ENCODE peak calls at places on chromosomes 2 and 18, in eight cellular contexts. One of them, this sample, is unnamed. For H3K4me1, the result is how much of the 10 kb centered on the place peaks cover.

GRCh38 chr18:42028232-42028832 is 73.3 kb downstream of the PIK3C3 start:
- DNase-seq in right cardiac atrium: no peak
- DNase-seq in adipocyte: peak
- DNase-seq in suprapubic skin: no peak
- DNase-seq in adrenal gland: no peak
- DNase-seq in CD4-positive, CD25-positive, alpha-beta regulatory T cell: peak
- DNase-seq in cardiac muscle cell: peak
- DNase-seq in fibroblast of lung: peak
- DNase-seq in this sample: peak

GRCh38 chr18:23194969-23195957 is 60.0 kb downstream of the CABLES1 start:
- DNase-seq in CD4-positive, CD25-positive, alpha-beta regulatory T cell: no peak
- DNase-seq in adrenal gland: no peak
- DNase-seq in cardiac muscle cell: no peak
- DNase-seq in right cardiac atrium: no peak
- DNase-seq in suprapubic skin: no peak
- DNase-seq in fibroblast of lung: peak
- DNase-seq in adipocyte: no peak
- DNase-seq in this sample: no peak

GRCh38 chr2:159891917-159892691 is 94.1 kb upstream of the CD302 start:
- DNase-seq in adrenal gland: no peak
- DNase-seq in CD4-positive, CD25-positive, alpha-beta regulatory T cell: no peak
- DNase-seq in suprapubic skin: no peak
- DNase-seq in fibroblast of lung: peak
- DNase-seq in right cardiac atrium: no peak
- DNase-seq in cardiac muscle cell: no peak
- DNase-seq in adipocyte: peak
- DNase-seq in this sample: no peak

GRCh38 chr2:221501210-221501882 is 70.8 kb downstream of the EPHA4 start:
- DNase-seq in adrenal gland: no peak
- DNase-seq in suprapubic skin: no peak
- DNase-seq in right cardiac atrium: no peak
- DNase-seq in cardiac muscle cell: peak
- DNase-seq in adipocyte: peak
- DNase-seq in CD4-positive, CD25-positive, alpha-beta regulatory T cell: no peak
- DNase-seq in fibroblast of lung: peak
- DNase-seq in this sample: no peak

GRCh38 chr2:240814946-240815760 is 4.9 kb downstream of the KIF1A start:
- DNase-seq in right cardiac atrium: no peak
- DNase-seq in CD4-positive, CD25-positive, alpha-beta regulatory T cell: no peak
- DNase-seq in suprapubic skin: peak
- DNase-seq in adipocyte: no peak
- DNase-seq in adrenal gland: no peak
- DNase-seq in cardiac muscle cell: no peak
- DNase-seq in fibroblast of lung: no peak
- DNase-seq in this sample: no peak

GRCh38 chr2:190763901-190764514 is 115.1 kb downstream of the NAB1 start:
- DNase-seq in suprapubic skin: no peak
- DNase-seq in adrenal gland: no peak
- DNase-seq in right cardiac atrium: no peak
- DNase-seq in fibroblast of lung: no peak
- DNase-seq in CD4-positive, CD25-positive, alpha-beta regulatory T cell: no peak
- DNase-seq in adipocyte: no peak
- DNase-seq in cardiac muscle cell: no peak
- DNase-seq in this sample: no peak

GRCh38 chr2:28664120-28664842 is 87.3 kb upstream of the PPP1CB start:
- DNase-seq in suprapubic skin: no peak
- DNase-seq in adrenal gland: peak
- DNase-seq in adipocyte: peak
- DNase-seq in right cardiac atrium: peak
- DNase-seq in cardiac muscle cell: peak
- DNase-seq in fibroblast of lung: peak
- DNase-seq in CD4-positive, CD25-positive, alpha-beta regulatory T cell: no peak
- DNase-seq in this sample: peak

GRCh38 chr2:188788621-188789020 is 185.6 kb upstream of the COL3A1 start:
- DNase-seq in suprapubic skin: no peak
- DNase-seq in fibroblast of lung: peak
- DNase-seq in adipocyte: peak
- DNase-seq in CD4-positive, CD25-positive, alpha-beta regulatory T cell: no peak
- DNase-seq in right cardiac atrium: peak
- DNase-seq in adrenal gland: peak
- DNase-seq in cardiac muscle cell: no peak
- DNase-seq in this sample: no peak

GRCh38 chr2:157441072-157441454 is 2.8 kb downstream of the CYTIP start:
- DNase-seq in adipocyte: no peak
- DNase-seq in suprapubic skin: no peak
- DNase-seq in fibroblast of lung: peak
- DNase-seq in cardiac muscle cell: no peak
- DNase-seq in adrenal gland: no peak
- DNase-seq in right cardiac atrium: no peak
- DNase-seq in CD4-positive, CD25-positive, alpha-beta regulatory T cell: peak
- DNase-seq in this sample: no peak

GRCh38 chr2:69483024-69483423 is 45.8 kb upstream of the NFU1 start:
- DNase-seq in adrenal gland: no peak
- DNase-seq in right cardiac atrium: no peak
- DNase-seq in suprapubic skin: no peak
- DNase-seq in cardiac muscle cell: no peak
- DNase-seq in fibroblast of lung: no peak
- DNase-seq in CD4-positive, CD25-positive, alpha-beta regulatory T cell: no peak
- DNase-seq in adipocyte: no peak
- DNase-seq in this sample: no peak

GRCh38 chr2:13819896-13820295 is 812.6 kb upstream of the LRATD1 start:
- DNase-seq in CD4-positive, CD25-positive, alpha-beta regulatory T cell: no peak
- DNase-seq in fibroblast of lung: peak
- DNase-seq in adipocyte: peak
- DNase-seq in suprapubic skin: no peak
- DNase-seq in adrenal gland: no peak
- DNase-seq in cardiac muscle cell: no peak
- DNase-seq in right cardiac atrium: no peak
- DNase-seq in this sample: no peak

GRCh38 chr2:69298862-69299261 is 88.2 kb downstream of the GFPT1 start:
- DNase-seq in CD4-positive, CD25-positive, alpha-beta regulatory T cell: no peak
- DNase-seq in adipocyte: peak
- DNase-seq in cardiac muscle cell: no peak
- DNase-seq in right cardiac atrium: no peak
- DNase-seq in suprapubic skin: no peak
- DNase-seq in adrenal gland: no peak
- DNase-seq in fibroblast of lung: peak
- DNase-seq in this sample: peak

GRCh38 chr2:9739508-9739907 is 103.8 kb upstream of the TAF1B start:
- DNase-seq in CD4-positive, CD25-positive, alpha-beta regulatory T cell: no peak
- DNase-seq in adrenal gland: peak
- DNase-seq in fibroblast of lung: no peak
- DNase-seq in cardiac muscle cell: no peak
- DNase-seq in suprapubic skin: no peak
- DNase-seq in right cardiac atrium: peak
- DNase-seq in adipocyte: no peak
- DNase-seq in this sample: peak

GRCh38 chr2:95060446-95061118 is 35.1 kb downstream of the MAL start:
- DNase-seq in adipocyte: no peak
- DNase-seq in fibroblast of lung: no peak
- DNase-seq in cardiac muscle cell: no peak
- DNase-seq in suprapubic skin: peak
- DNase-seq in adrenal gland: no peak
- DNase-seq in CD4-positive, CD25-positive, alpha-beta regulatory T cell: no peak
- DNase-seq in right cardiac atrium: no peak
- DNase-seq in this sample: no peak

GRCh38 chr2:221377597-221377996 is 194.5 kb downstream of the EPHA4 start:
- DNase-seq in suprapubic skin: no peak
- DNase-seq in cardiac muscle cell: no peak
- DNase-seq in adrenal gland: no peak
- DNase-seq in CD4-positive, CD25-positive, alpha-beta regulatory T cell: no peak
- DNase-seq in right cardiac atrium: no peak
- DNase-seq in adipocyte: no peak
- DNase-seq in fibroblast of lung: no peak
- DNase-seq in this sample: no peak

GRCh38 chr18:56043691-56044090 is 455.7 kb upstream of the TCF4 start:
- DNase-seq in adrenal gland: no peak
- DNase-seq in CD4-positive, CD25-positive, alpha-beta regulatory T cell: no peak
- DNase-seq in cardiac muscle cell: no peak
- DNase-seq in right cardiac atrium: peak
- DNase-seq in adipocyte: no peak
- DNase-seq in fibroblast of lung: no peak
- DNase-seq in suprapubic skin: no peak
- DNase-seq in this sample: no peak

GRCh38 chr2:120653026-120653425 is 82.6 kb upstream of the GLI2 start:
- DNase-seq in cardiac muscle cell: no peak
- DNase-seq in adipocyte: peak
- DNase-seq in suprapubic skin: no peak
- DNase-seq in right cardiac atrium: no peak
- DNase-seq in CD4-positive, CD25-positive, alpha-beta regulatory T cell: no peak
- DNase-seq in fibroblast of lung: no peak
- DNase-seq in adrenal gland: no peak
- DNase-seq in this sample: no peak

GRCh38 chr18:59685501-59685900 is 11.7 kb downstream of the CCBE1 start:
- DNase-seq in CD4-positive, CD25-positive, alpha-beta regulatory T cell: no peak
- DNase-seq in adrenal gland: peak
- DNase-seq in cardiac muscle cell: no peak
- DNase-seq in adipocyte: no peak
- DNase-seq in right cardiac atrium: no peak
- DNase-seq in suprapubic skin: no peak
- DNase-seq in fibroblast of lung: no peak
- DNase-seq in this sample: no peak
- H3K4me1 ChIP-seq in CD4-positive, CD25-positive, alpha-beta regulatory T cell: under half
- H3K4me1 ChIP-seq in adrenal gland: under half
- H3K4me1 ChIP-seq in cardiac muscle cell: under half
- H3K4me1 ChIP-seq in adipocyte: under half
- H3K4me1 ChIP-seq in right cardiac atrium: under half
- H3K4me1 ChIP-seq in suprapubic skin: under half
- H3K4me1 ChIP-seq in fibroblast of lung: under half
- H3K4me1 ChIP-seq in this sample: under half

GRCh38 chr2:43142921-43143438 is 83.4 kb downstream of the ZFP36L2 start:
- DNase-seq in adrenal gland: no peak
- DNase-seq in fibroblast of lung: no peak
- DNase-seq in suprapubic skin: no peak
- DNase-seq in right cardiac atrium: peak
- DNase-seq in cardiac muscle cell: no peak
- DNase-seq in adipocyte: no peak
- DNase-seq in CD4-positive, CD25-positive, alpha-beta regulatory T cell: no peak
- DNase-seq in this sample: no peak

GRCh38 chr2:43143756-43144155 is 82.7 kb downstream of the ZFP36L2 start:
- DNase-seq in cardiac muscle cell: no peak
- DNase-seq in CD4-positive, CD25-positive, alpha-beta regulatory T cell: no peak
- DNase-seq in right cardiac atrium: no peak
- DNase-seq in fibroblast of lung: no peak
- DNase-seq in adrenal gland: no peak
- DNase-seq in adipocyte: no peak
- DNase-seq in suprapubic skin: no peak
- DNase-seq in this sample: no peak

GRCh38 chr2:43146083-43146482 is 80.3 kb downstream of the ZFP36L2 start:
- DNase-seq in fibroblast of lung: no peak
- DNase-seq in adrenal gland: no peak
- DNase-seq in CD4-positive, CD25-positive, alpha-beta regulatory T cell: no peak
- DNase-seq in suprapubic skin: no peak
- DNase-seq in right cardiac atrium: no peak
- DNase-seq in adipocyte: no peak
- DNase-seq in cardiac muscle cell: no peak
- DNase-seq in this sample: no peak

GRCh38 chr2:43139996-43140621 is 86.3 kb downstream of the ZFP36L2 start:
- DNase-seq in suprapubic skin: no peak
- DNase-seq in cardiac muscle cell: no peak
- DNase-seq in CD4-positive, CD25-positive, alpha-beta regulatory T cell: no peak
- DNase-seq in adipocyte: no peak
- DNase-seq in adrenal gland: peak
- DNase-seq in fibroblast of lung: peak
- DNase-seq in right cardiac atrium: peak
- DNase-seq in this sample: no peak

GRCh38 chr2:43144265-43144664 is 82.1 kb downstream of the ZFP36L2 start:
- DNase-seq in adipocyte: peak
- DNase-seq in adrenal gland: no peak
- DNase-seq in suprapubic skin: no peak
- DNase-seq in CD4-positive, CD25-positive, alpha-beta regulatory T cell: no peak
- DNase-seq in right cardiac atrium: no peak
- DNase-seq in fibroblast of lung: peak
- DNase-seq in cardiac muscle cell: no peak
- DNase-seq in this sample: no peak
- H3K4me1 ChIP-seq in adipocyte: under half
- H3K4me1 ChIP-seq in adrenal gland: under half
- H3K4me1 ChIP-seq in suprapubic skin: under half
- H3K4me1 ChIP-seq in CD4-positive, CD25-positive, alpha-beta regulatory T cell: under half
- H3K4me1 ChIP-seq in right cardiac atrium: under half
- H3K4me1 ChIP-seq in fibroblast of lung: under half
- H3K4me1 ChIP-seq in cardiac muscle cell: under half
- H3K4me1 ChIP-seq in this sample: under half

GRCh38 chr2:149733936-149734685 is 146.5 kb upstream of the MMADHC start:
- DNase-seq in right cardiac atrium: no peak
- DNase-seq in adipocyte: peak
- DNase-seq in suprapubic skin: no peak
- DNase-seq in adrenal gland: peak
- DNase-seq in cardiac muscle cell: peak
- DNase-seq in CD4-positive, CD25-positive, alpha-beta regulatory T cell: no peak
- DNase-seq in fibroblast of lung: no peak
- DNase-seq in this sample: peak
- H3K4me1 ChIP-seq in right cardiac atrium: under half
- H3K4me1 ChIP-seq in adipocyte: under half
- H3K4me1 ChIP-seq in suprapubic skin: under half
- H3K4me1 ChIP-seq in adrenal gland: under half
- H3K4me1 ChIP-seq in cardiac muscle cell: under half
- H3K4me1 ChIP-seq in CD4-positive, CD25-positive, alpha-beta regulatory T cell: under half
- H3K4me1 ChIP-seq in fibroblast of lung: under half
- H3K4me1 ChIP-seq in this sample: under half

GRCh38 chr2:112220186-112220585 is 34.7 kb downstream of the ZC3H8 start:
- DNase-seq in CD4-positive, CD25-positive, alpha-beta regulatory T cell: no peak
- DNase-seq in adipocyte: no peak
- DNase-seq in cardiac muscle cell: no peak
- DNase-seq in suprapubic skin: no peak
- DNase-seq in adrenal gland: no peak
- DNase-seq in fibroblast of lung: no peak
- DNase-seq in right cardiac atrium: no peak
- DNase-seq in this sample: no peak

GRCh38 chr2:112220831-112221230 is 34.0 kb downstream of the ZC3H8 start:
- DNase-seq in suprapubic skin: no peak
- DNase-seq in adrenal gland: no peak
- DNase-seq in right cardiac atrium: no peak
- DNase-seq in adipocyte: no peak
- DNase-seq in fibroblast of lung: no peak
- DNase-seq in cardiac muscle cell: no peak
- DNase-seq in CD4-positive, CD25-positive, alpha-beta regulatory T cell: no peak
- DNase-seq in this sample: no peak

GRCh38 chr2:112216158-112216557 is 38.7 kb downstream of the ZC3H8 start:
- DNase-seq in suprapubic skin: no peak
- DNase-seq in right cardiac atrium: no peak
- DNase-seq in cardiac muscle cell: peak
- DNase-seq in adrenal gland: no peak
- DNase-seq in CD4-positive, CD25-positive, alpha-beta regulatory T cell: no peak
- DNase-seq in fibroblast of lung: peak
- DNase-seq in adipocyte: no peak
- DNase-seq in this sample: peak

GRCh38 chr2:112217854-112218253 is 37.0 kb downstream of the ZC3H8 start:
- DNase-seq in suprapubic skin: no peak
- DNase-seq in adrenal gland: no peak
- DNase-seq in fibroblast of lung: no peak
- DNase-seq in cardiac muscle cell: peak
- DNase-seq in CD4-positive, CD25-positive, alpha-beta regulatory T cell: no peak
- DNase-seq in adipocyte: no peak
- DNase-seq in right cardiac atrium: no peak
- DNase-seq in this sample: no peak
- H3K4me1 ChIP-seq in suprapubic skin: under half
- H3K4me1 ChIP-seq in adrenal gland: under half
- H3K4me1 ChIP-seq in fibroblast of lung: under half
- H3K4me1 ChIP-seq in cardiac muscle cell: under half
- H3K4me1 ChIP-seq in CD4-positive, CD25-positive, alpha-beta regulatory T cell: under half
- H3K4me1 ChIP-seq in adipocyte: under half
- H3K4me1 ChIP-seq in right cardiac atrium: under half
- H3K4me1 ChIP-seq in this sample: under half

GRCh38 chr2:161159829-161160225 is 401 bp upstream of the TANK start:
- DNase-seq in CD4-positive, CD25-positive, alpha-beta regulatory T cell: no peak
- DNase-seq in right cardiac atrium: no peak
- DNase-seq in suprapubic skin: no peak
- DNase-seq in cardiac muscle cell: no peak
- DNase-seq in fibroblast of lung: no peak
- DNase-seq in adipocyte: no peak
- DNase-seq in adrenal gland: no peak
- DNase-seq in this sample: no peak
- H3K4me1 ChIP-seq in CD4-positive, CD25-positive, alpha-beta regulatory T cell: under half
- H3K4me1 ChIP-seq in right cardiac atrium: under half
- H3K4me1 ChIP-seq in suprapubic skin: under half
- H3K4me1 ChIP-seq in cardiac muscle cell: under half
- H3K4me1 ChIP-seq in fibroblast of lung: under half
- H3K4me1 ChIP-seq in adipocyte: under half
- H3K4me1 ChIP-seq in adrenal gland: under half
- H3K4me1 ChIP-seq in this sample: under half

This sample was measured in BE2C.